ENCODE peak calls at places on chromosomes 2 and 18, in four cellular contexts. W, T, M and C are unnamed samples. For H3K79me1, the result is how much of the 10 kb centered on the place peaks cover.

GRCh38 chr2:233084488-233084887 is 24.3 kb downstream of the INPP5D start:
- DNase-seq in W (no peak), T (no peak), M (no peak), C (peak)

GRCh38 chr2:64474200-64474630 is 20.3 kb downstream of the LGALSL start:
- DNase-seq in W (no peak), T (no peak), M (no peak), C (no peak)

GRCh38 chr2:14194233-14194632 is 438.3 kb upstream of the LRATD1 start:
- DNase-seq in W (peak), T (no peak), M (no peak), C (no peak)

GRCh38 chr18:60096428-60096827 is 196.6 kb downstream of the PMAIP1 start:
- DNase-seq in W (no peak), T (no peak), M (no peak), C (no peak)

GRCh38 chr2:239715202-239715601 is 309.9 kb downstream of the NDUFA10 start:
- DNase-seq in W (no peak), T (no peak), M (no peak), C (no peak)

GRCh38 chr2:157172239-157172638 is 85.3 kb upstream of the GALNT5 start:
- DNase-seq in W (no peak), T (no peak), M (peak), C (no peak)

GRCh38 chr2:55096586-55096985 is 46.3 kb upstream of the RTN4 start:
- DNase-seq in W (no peak), T (no peak), M (no peak), C (no peak)

GRCh38 chr2:209368924-209369323 is 54.9 kb upstream of the MAP2 start:
- DNase-seq in W (peak), T (no peak), M (peak), C (peak)

GRCh38 chr18:23519725-23520124 is 16.4 kb downstream of the RMC1 start:
- DNase-seq in W (peak), T (no peak), M (peak), C (peak)

GRCh38 chr2:173210270-173211196 is 134.9 kb downstream of the MAP3K20 start:
- DNase-seq in W (peak), T (peak), M (peak), C (peak)

GRCh38 chr2:86139981-86140380 is 33.9 kb downstream of the PTCD3 start:
- DNase-seq in W (no peak), T (no peak), M (no peak), C (no peak)

GRCh38 chr2:18346364-18346763 is 214.1 kb downstream of the RDH14 start:
- DNase-seq in W (no peak), T (no peak), M (no peak), C (no peak)

GRCh38 chr2:15117409-15118030 is 443.6 kb downstream of the NBAS start:
- DNase-seq in W (no peak), T (no peak), M (no peak), C (no peak)

GRCh38 chr2:105338020-105338385 is 663 bp downstream of the C2orf49 start:
- DNase-seq in W (no peak), T (no peak), M (no peak), C (no peak)

GRCh38 chr18:6022840-6023239 is 127.5 kb upstream of the TMEM200C start:
- DNase-seq in W (peak), T (peak), M (no peak), C (no peak)

GRCh38 chr2:15803987-15804619 is 136.2 kb upstream of the MYCN start:
- DNase-seq in W (no peak), T (no peak), M (no peak), C (no peak)

GRCh38 chr2:14756122-14756541 is 123.6 kb downstream of the LRATD1 start:
- DNase-seq in W (no peak), T (no peak), M (peak), C (peak)

GRCh38 chr2:81007104-81007503 is 702.6 kb upstream of the LRRTM1 start:
- DNase-seq in W (peak), T (no peak), M (no peak), C (no peak)

GRCh38 chr2:10252651-10253050 is 50.1 kb upstream of the HPCAL1 start:
- DNase-seq in W (peak), T (no peak), M (no peak), C (no peak)

GRCh38 chr18:8730080-8730827 is 24.9 kb downstream of the MTCL1 start:
- DNase-seq in W (no peak), T (no peak), M (peak), C (peak)

GRCh38 chr2:156151351-156151750 is 181.2 kb downstream of the NR4A2 start:
- DNase-seq in W (no peak), T (no peak), M (no peak), C (no peak)

GRCh38 chr2:183490930-183491329 is 366.7 kb downstream of the NUP35 start:
- DNase-seq in W (no peak), T (no peak), M (peak), C (no peak)

GRCh38 chr2:12649602-12650400 is 66.9 kb upstream of the TRIB2 start:
- DNase-seq in W (no peak), T (no peak), M (no peak), C (no peak)

GRCh38 chr2:85828725-85829124 is 60.1 kb downstream of the ST3GAL5 start:
- DNase-seq in W (peak), T (no peak), M (no peak), C (no peak)

GRCh38 chr2:17518212-17519154 is at the start of gene RAD51AP2:
- DNase-seq in W (peak), T (peak), M (peak), C (peak)

GRCh38 chr2:26384597-26384996 is 17.1 kb upstream of the DRC1 start:
- DNase-seq in W (no peak), T (no peak), M (no peak), C (no peak)
- H3K4me3 ChIP-seq in W (no peak), T (no peak), M (no peak), C (no peak)

DNA sequence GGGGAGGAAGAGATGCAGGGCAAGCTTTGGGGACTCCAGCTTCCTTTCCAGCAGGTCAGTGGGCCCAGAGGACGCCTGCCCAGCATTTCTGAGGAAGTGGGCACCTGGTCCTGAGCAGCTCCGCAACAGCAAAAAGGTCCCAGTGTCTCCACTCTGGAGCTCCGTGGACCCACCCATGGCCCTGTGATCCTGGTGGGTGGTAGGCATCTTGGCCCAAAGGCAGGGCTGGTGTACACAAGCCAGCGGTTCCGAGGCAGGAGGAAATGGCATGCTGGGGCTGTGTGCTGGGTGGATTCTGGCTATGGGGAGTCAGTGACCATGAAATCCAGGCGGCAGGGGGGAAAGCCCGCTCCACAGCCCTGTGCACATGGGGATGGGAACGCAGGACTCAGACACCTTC is 205.9 kb downstream of the GLI2 start:
- DNase-seq in W (no peak), T (no peak), M (no peak), C (no peak)
- H3K79me1 ChIP-seq in W (under half), T (under half), M (under half), C (under half)

DNA sequence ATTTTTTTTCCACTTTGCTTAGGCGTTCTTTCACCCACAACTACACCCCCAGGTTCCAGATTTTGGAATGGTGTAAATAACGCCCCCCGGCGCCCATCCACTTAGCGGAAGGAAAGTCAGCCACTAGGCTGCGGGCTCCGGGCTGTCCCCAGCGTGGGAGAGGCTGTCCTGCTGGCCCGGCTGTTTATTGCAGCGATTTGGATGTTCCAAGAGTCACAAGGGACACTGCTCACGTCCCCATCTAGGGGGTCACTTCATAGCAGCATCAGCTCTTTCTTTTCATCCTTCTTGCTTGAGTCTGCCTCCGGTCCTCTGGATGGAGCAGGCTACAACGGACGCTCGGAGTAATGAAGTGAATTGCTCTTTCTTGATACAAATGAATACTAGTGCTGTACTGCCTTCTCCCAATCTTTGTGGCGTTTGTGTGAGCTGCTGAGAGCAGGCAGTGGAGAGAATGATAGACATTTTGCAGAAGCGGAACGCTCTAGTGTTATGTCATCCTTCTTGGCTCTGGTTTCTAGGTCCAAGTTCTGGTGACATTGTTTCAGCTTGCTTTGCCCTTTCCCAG is 50.7 kb upstream of the PAIP2B start:
- DNase-seq in W (peak), T (peak), M (peak), C (peak)
- H3K4me3 ChIP-seq in W (peak), T (peak), M (peak), C (no peak)

GRCh38 chr2:207107120-207107519 is 58.6 kb downstream of the KLF7 start:
- DNase-seq in W (no peak), T (no peak), M (no peak), C (no peak)

GRCh38 chr2:207097278-207097677 is 68.5 kb downstream of the KLF7 start:
- DNase-seq in W (no peak), T (no peak), M (no peak), C (no peak)

GRCh38 chr2:207107551-207107950 is 58.2 kb downstream of the KLF7 start:
- DNase-seq in W (no peak), T (no peak), M (no peak), C (no peak)

GRCh38 chr2:207103132-207103531 is 62.6 kb downstream of the KLF7 start:
- DNase-seq in W (peak), T (no peak), M (no peak), C (peak)

GRCh38 chr2:207101984-207102383 is 63.8 kb downstream of the KLF7 start:
- DNase-seq in W (no peak), T (no peak), M (no peak), C (no peak)
- H3K79me1 ChIP-seq in W (under half), T (under half), M (under half), C (under half)

GRCh38 chr2:8115966-8116365 is 565.9 kb upstream of the ID2 start:
- DNase-seq in W (no peak), T (no peak), M (no peak), C (no peak)

GRCh38 chr2:8107979-8108378 is 573.9 kb upstream of the ID2 start:
- DNase-seq in W (no peak), T (no peak), M (no peak), C (no peak)

GRCh38 chr2:8115451-8115850 is 566.4 kb upstream of the ID2 start:
- DNase-seq in W (no peak), T (no peak), M (no peak), C (no peak)

GRCh38 chr2:8107162-8107561 is 574.7 kb upstream of the ID2 start:
- DNase-seq in W (peak), T (no peak), M (no peak), C (no peak)

GRCh38 chr2:8110716-8111115 is 571.1 kb upstream of the ID2 start:
- DNase-seq in W (no peak), T (no peak), M (no peak), C (no peak)
- H3K4me3 ChIP-seq in W (no peak), T (no peak), M (no peak), C (no peak)